ENCODE peak calls at places on chromosomes 5 and 9, in six cellular contexts. O is transverse colon, U is ovary, E is upper lobe of left lung, Q is A549, S is GM12878. K is an unnamed sample.

GRCh38 chr5:73384861-73385260 is 63.7 kb downstream of the FOXD1 start:
- DNase-seq in O (no peak), S (no peak), U (no peak), E (no peak), Q (no peak), K (no peak)

GRCh38 chr5:86807046-86807712 is 189.4 kb downstream of the COX7C start:
- DNase-seq in U (no peak), E (no peak), Q (no peak), S (no peak), O (no peak), K (no peak)

GRCh38 chr9:94920439-94920951 is 194.0 kb downstream of the AOPEP start:
- DNase-seq in U (peak; percentile 56), E (peak; percentile 46), Q (peak; percentile 89), S (no peak), O (peak; percentile 35), K (peak; percentile 57)

GRCh38 chr5:61275841-61276240 is 56.2 kb upstream of the ZSWIM6 start:
- DNase-seq in O (peak; percentile 35), E (peak; percentile 89), S (no peak), U (no peak), Q (peak; percentile 61), K (peak; percentile 30)

GRCh38 chr9:106775960-106776359 is 87.0 kb upstream of the ZNF462 start:
- DNase-seq in U (no peak), O (no peak), Q (no peak), S (no peak), E (no peak), K (no peak)

GRCh38 chr5:68435611-68436010 is 220.1 kb downstream of the PIK3R1 start:
- DNase-seq in S (no peak), U (no peak), Q (no peak), E (peak; percentile 51), O (peak; percentile 21), K (no peak)

GRCh38 chr5:54243483-54244080 is 66.8 kb downstream of the ARL15 start:
- DNase-seq in S (no peak), U (no peak), E (no peak), O (peak; percentile 28), Q (peak; percentile 52), K (peak; percentile 59)

GRCh38 chr5:92613546-92613945 is 967.5 kb downstream of the NR2F1-AS1 start:
- DNase-seq in U (no peak), S (no peak), O (no peak), E (no peak), Q (no peak), K (no peak)

GRCh38 chr5:36158144-36158543 is 6.2 kb downstream of the SKP2 start:
- DNase-seq in E (no peak), Q (no peak), U (no peak), S (no peak), O (no peak), K (no peak)

GRCh38 chr5:10460252-10460906 is 18.7 kb downstream of the ROPN1L start:
- DNase-seq in E (peak; percentile 48), Q (peak; percentile 70), U (no peak), O (peak; percentile 49), S (no peak), K (no peak)

GRCh38 chr9:29866556-29866955 is 2293.3 kb upstream of the C9orf72 start:
- DNase-seq in E (no peak), S (peak; percentile 16), O (no peak), Q (no peak), U (no peak), K (no peak)

DNA sequence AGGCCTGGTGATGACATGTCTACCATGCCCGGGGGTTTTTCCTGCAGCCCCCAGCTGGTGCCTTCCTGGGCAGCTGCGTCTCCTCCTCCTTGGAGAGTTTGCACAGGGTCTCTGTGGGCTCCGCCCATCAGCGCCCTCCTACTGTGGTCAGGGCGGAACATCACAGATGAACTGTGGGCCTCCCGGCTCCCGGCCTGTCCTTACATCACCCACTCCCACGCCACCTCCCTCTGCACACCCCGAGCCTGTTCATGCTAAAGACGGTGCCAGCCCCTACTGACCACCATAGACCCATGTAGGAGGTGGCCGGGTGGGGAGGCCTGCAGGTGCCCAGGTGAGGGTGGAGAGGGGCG is 12.6 kb downstream of the GPSM1 start:
- DNase-seq in O (no peak), E (no peak), S (no peak), Q (no peak), U (no peak), K (no peak)
- TF ChIP-seq CTCF in O (no peak), E (no peak), S (no peak), Q (no peak), U (no peak), K (no peak)

DNA sequence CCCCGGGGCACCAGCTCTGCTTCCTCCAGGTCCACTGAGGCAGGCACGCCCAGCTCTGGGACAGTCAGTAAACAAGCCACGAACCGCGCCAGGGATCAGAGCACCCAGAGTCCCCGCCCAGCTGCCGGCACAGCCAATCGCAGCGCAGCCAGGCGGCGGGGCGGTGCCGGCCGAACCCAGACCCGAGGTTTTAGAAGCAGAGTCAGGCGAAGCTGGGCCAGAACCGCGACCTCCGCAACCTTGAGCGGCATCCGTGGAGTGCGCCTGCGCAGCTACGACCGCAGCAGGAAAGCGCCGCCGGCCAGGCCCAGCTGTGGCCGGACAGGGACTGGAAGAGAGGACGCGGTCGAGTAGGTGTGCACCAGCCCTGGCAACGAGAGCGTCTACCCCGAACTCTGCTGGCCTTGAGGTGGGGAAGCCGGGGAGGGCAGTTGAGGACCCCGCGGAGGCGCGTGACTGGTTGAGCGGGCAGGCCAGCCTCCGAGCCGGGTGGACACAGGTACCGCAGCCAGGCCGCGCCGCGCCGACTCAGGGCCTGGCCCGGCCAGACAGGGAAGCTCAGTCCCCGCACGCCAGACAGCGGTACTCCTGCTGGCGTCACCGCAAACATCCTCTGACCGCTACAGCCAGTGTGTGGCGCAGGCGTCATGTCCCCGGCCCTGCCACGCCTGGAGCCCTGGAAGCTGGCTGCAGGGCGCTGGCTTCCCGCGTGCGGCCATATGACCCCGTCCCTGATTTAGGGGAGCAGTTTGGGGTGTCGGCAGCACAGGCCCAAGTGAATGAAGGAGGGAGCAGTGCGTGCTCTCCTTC is at the start of gene CTSL:
- DNase-seq in O (peak; percentile 89), U (peak; percentile 95), E (peak; percentile 92), Q (peak; percentile 92), S (no peak), K (peak; percentile 95)
- TF ChIP-seq POLR2A in O (peak; percentile 82), U (peak; percentile 68), E (no peak), Q (peak; percentile 99), S (no peak), K (peak; percentile 81)

GRCh38 chr5:58012801-58013315 is 447.0 kb downstream of the PLK2 start:
- DNase-seq in S (no peak), E (no peak), Q (no peak), U (no peak), O (no peak), K (no peak)

GRCh38 chr5:58012103-58012502 is 447.8 kb downstream of the PLK2 start:
- DNase-seq in S (no peak), Q (no peak), E (no peak), O (no peak), U (no peak), K (no peak)

GRCh38 chr5:58011301-58011700 is 448.6 kb downstream of the PLK2 start:
- DNase-seq in S (no peak), E (no peak), O (no peak), Q (no peak), U (no peak), K (no peak)

GRCh38 chr5:58015175-58015574 is 444.7 kb downstream of the PLK2 start:
- DNase-seq in O (no peak), S (no peak), Q (no peak), U (no peak), E (no peak), K (no peak)

DNA sequence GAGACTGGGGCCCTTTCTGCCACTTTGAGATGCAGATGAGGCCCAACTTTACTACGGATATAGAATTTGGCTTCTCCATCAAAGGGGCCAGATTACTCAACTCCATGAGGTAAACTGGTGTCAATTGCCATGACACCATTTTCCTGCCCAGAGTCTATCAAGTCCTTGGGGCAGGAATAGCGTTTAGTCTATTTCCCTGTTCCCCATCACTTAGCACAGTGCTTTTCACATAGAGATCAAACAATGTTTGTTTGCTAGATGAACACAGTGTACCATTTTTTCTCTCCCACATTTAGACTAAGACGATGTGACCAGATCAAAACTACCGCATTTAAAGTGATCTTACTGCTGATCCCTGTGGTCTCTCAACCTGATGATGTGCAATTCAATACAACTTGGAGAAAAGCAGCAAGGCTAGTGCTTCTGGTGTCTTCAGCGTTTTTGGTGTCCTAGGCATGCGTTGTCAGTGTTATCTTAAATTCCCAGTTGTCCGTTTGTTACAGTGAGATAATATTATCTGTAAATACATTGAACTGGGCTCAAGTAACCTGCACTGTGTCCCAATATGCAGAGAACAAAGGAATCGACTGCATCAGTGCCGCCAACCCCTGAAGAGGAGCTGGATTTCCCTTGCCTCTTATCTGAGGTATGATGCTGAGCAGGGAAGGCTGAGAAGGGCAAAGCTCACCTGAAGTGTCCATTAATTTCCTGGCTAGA is 446.2 kb downstream of the PLK2 start:
- DNase-seq in S (no peak), Q (no peak), O (no peak), U (no peak), E (no peak), K (no peak)
- TF ChIP-seq EP300 in S (no peak), Q (no peak), O (no peak), U (no peak), E (no peak), K (no peak)

DNA sequence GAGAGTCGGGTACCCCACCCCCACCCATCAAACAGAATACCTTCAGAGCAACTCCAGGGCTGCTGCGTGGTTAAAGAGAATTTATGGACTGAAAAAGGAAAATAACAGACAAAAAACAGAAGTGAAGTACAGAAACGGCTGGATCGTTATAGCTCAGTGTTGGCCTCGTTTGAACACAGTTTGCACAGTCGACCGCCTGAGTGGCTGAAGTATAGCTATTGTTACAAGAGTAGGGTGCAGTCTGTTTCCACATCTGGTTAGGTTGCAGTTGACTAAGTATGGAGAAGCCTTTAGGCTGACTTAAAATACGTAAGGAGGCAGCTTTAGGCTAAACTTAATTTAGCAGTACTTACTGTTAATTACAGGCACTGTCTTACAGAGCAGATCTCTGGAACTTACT is 121.2 kb downstream of the GCNT1 start:
- DNase-seq in E (no peak), O (no peak), S (no peak), U (no peak), Q (no peak), K (no peak)
- TF ChIP-seq CTCF in E (no peak), O (no peak), S (no peak), U (no peak), Q (no peak), K (no peak)

DNA sequence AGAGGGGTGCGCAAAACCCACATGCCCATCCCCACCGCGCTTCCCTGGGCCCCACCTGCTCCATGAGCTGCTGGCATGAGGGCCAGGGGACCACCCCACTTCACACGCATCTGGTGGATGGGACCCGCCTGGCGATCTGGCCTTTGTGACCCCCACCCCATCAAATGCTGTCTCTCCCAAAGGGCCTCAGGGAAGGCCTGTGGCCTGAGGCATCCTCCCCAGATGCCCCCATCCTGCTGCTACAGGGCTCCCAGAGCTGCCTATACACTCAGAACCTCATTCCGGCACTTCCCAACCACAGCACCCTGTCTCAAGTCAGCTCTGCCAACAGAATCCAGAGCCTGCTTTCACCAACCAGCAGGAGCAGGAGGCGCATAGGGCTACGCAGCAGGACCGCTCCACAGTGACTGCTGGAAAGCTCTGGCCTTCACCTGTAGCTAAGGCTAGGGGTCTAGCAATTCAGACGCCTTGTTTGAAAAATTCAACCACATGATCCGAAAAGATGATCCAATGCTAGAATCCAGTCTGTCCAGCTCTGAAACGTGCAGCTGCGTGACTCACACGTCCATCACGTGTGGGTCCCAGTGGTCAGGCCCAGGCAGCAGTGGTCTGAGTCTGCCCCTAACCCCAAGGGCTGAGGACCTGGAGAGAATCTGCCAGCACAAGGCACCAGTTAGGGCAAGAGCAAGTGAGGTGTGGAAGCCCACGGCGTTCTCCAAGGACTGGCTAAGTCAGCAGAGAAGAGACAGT is 1.4 kb upstream of the SNAPC4 start:
- DNase-seq in Q (no peak), O (no peak), U (no peak), S (no peak), E (no peak), K (no peak)
- TF ChIP-seq POLR2A in Q (no peak), O (no peak), U (no peak), S (peak; percentile 54), E (no peak), K (no peak)